ENCODE peak calls at places on chromosomes 3 and 15, in five cellular contexts. I is IMR-90, L is H9, Z is neuronal stem cell, S is mesenchymal stem cell. E is an unnamed sample.
A peak's percentile ranks its signal among the peaks of the same experiment; 100 is the strongest.

GRCh38 chr3:152043620-152044019 is 170.2 kb downstream of the SUCNR1 start:
- DNase-seq in L (no peak), I (no peak), Z (no peak), S (no peak), E (no peak)

GRCh38 chr3:31906182-31906581 is 74.9 kb downstream of the OSBPL10 start:
- DNase-seq in S (no peak), Z (no peak), L (no peak), I (no peak), E (no peak)

GRCh38 chr3:64908292-64908691 is 220.5 kb upstream of the ADAMTS9 start:
- DNase-seq in L (no peak), S (peak; percentile 24), Z (no peak), I (peak; percentile 36), E (no peak)

GRCh38 chr3:122902326-122902725 is 107.5 kb downstream of the SLC49A4 start:
- DNase-seq in L (no peak), I (no peak), S (no peak), Z (no peak), E (no peak)

GRCh38 chr3:27939940-27940339 is 217.8 kb upstream of the EOMES start:
- DNase-seq in L (peak; percentile 67), S (peak; percentile 1), Z (peak; percentile 6), I (peak; percentile 21), E (peak; percentile 54)

GRCh38 chr15:81049835-81050234 is 49.1 kb downstream of the TLNRD1 start:
- DNase-seq in L (no peak), S (no peak), I (no peak), Z (no peak), E (no peak)

GRCh38 chr3:58999779-59000170 is 50.0 kb downstream of the CFAP20DC start:
- DNase-seq in L (no peak), Z (no peak), I (peak; percentile 28), S (peak; percentile 16), E (no peak)

GRCh38 chr3:142210608-142211007 is 14.8 kb downstream of the GK5 start:
- DNase-seq in I (no peak), L (no peak), S (peak; percentile 41), Z (no peak), E (no peak)

GRCh38 chr15:90174140-90174891 is 26.8 kb upstream of the SEMA4B start:
- DNase-seq in L (peak; percentile 41), Z (no peak), S (peak; percentile 74), I (no peak), E (no peak)

GRCh38 chr3:53168175-53168923 is 7.3 kb downstream of the PRKCD start:
- DNase-seq in L (no peak), Z (no peak), S (no peak), I (no peak), E (no peak)
- H2BK15ac ChIP-seq in L (no peak overlapping the region), Z (peak overlapping the region; percentile 90), S (no peak overlapping the region), I (no peak overlapping the region), E (no peak overlapping the region)

GRCh38 chr3:101036676-101037075 is 43.5 kb upstream of the ABI3BP start:
- DNase-seq in L (no peak), S (no peak), I (peak; percentile 26), Z (no peak), E (no peak)

GRCh38 chr3:101038880-101039279 is 45.7 kb upstream of the ABI3BP start:
- DNase-seq in L (no peak), S (no peak), Z (no peak), I (no peak), E (no peak)

GRCh38 chr3:101038393-101038792 is 45.2 kb upstream of the ABI3BP start:
- DNase-seq in L (no peak), I (peak; percentile 43), S (peak; percentile 7), Z (no peak), E (no peak)

GRCh38 chr3:101037613-101038012 is 44.4 kb upstream of the ABI3BP start:
- DNase-seq in S (no peak), L (no peak), I (no peak), Z (no peak), E (no peak)

DNA sequence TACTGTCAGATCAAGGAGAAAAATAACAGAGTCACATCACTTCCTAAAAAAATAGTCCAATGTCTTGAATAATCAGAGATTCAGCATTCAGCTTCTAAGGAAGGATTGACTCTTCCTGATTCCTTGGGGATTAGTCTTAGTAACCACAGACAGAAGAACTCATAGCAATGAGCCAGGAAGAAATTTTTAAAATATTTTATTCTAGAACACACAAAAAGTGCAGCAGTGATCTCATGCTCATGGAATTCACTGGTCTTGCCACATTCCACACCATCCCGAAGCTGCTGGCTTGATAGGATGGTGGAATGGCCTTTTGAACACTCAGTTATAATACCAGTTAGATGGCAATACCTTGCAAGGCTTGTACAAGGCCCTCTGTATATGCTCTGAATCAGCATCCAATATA is 43.0 kb upstream of the ABI3BP start:
- DNase-seq in I (peak; percentile 96), L (peak; percentile 30), Z (peak; percentile 4), S (peak; percentile 84), E (peak; percentile 93)
- H2BK120ac ChIP-seq in I (peak overlapping the region; percentile 100), L (no peak overlapping the region), Z (no peak overlapping the region), S (no peak overlapping the region), E (no peak overlapping the region)

GRCh38 chr3:100781311-100781710 is 72.0 kb downstream of the TFG start:
- DNase-seq in L (no peak), I (peak; percentile 65), S (no peak), Z (no peak), E (peak; percentile 7)
- H2BK5ac ChIP-seq in L (no peak overlapping the region), I (no peak overlapping the region), S (no peak overlapping the region), Z (no peak overlapping the region), E (no peak overlapping the region)

GRCh38 chr3:15331606-15332404 is 581 bp downstream of the SH3BP5 start:
- DNase-seq in Z (no peak), S (peak; percentile 42), L (peak; percentile 35), I (peak; percentile 27), E (no peak)
- H2BK15ac ChIP-seq in Z (peak overlapping the region; percentile 63), S (peak overlapping the region; percentile 85), L (no peak overlapping the region), I (no peak overlapping the region), E (no peak overlapping the region)

E was measured in mesendoderm.